ENCODE peak calls at places on chromosomes 16 and 17, in eight cellular contexts. J is brain microvascular endothelial cell; Q is iPS-NIHi11; D is stimulated activated CD8-positive, alpha-beta memory T cell treated with anti-CD3 and anti-CD28 coated beads, Interleukin-4, amount 100 ng/mL, for 24 hours; C is putamen; O is heart right ventricle; S is stimulated activated CD4-positive, alpha-beta T cell treated with anti-CD3 and anti-CD28 coated beads, Interleukin-1b, Interleukin-23, amount 100 ng/mL, for 24 hours; K is amniotic stem cell. A is an unnamed sample.

GRCh38 chr16:11094838-11095565 is 150.6 kb downstream of the CLEC16A start:
- DNase-seq in J (no peak), Q (no peak), D (no peak), C (peak), O (no peak), S (no peak), K (no peak), A (no peak)

GRCh38 chr17:77049440-77049839 is 91.3 kb upstream of the SEC14L1 start:
- DNase-seq in J (no peak), Q (no peak), D (no peak), C (no peak), O (no peak), S (no peak), K (no peak), A (no peak)

GRCh38 chr17:2120550-2121335 is 65.8 kb downstream of the HIC1 start:
- DNase-seq in J (no peak), Q (no peak), D (no peak), C (no peak), O (no peak), S (no peak), K (peak), A (no peak)

GRCh38 chr16:46828943-46829342 is 2.0 kb downstream of the C16orf87 start:
- DNase-seq in J (no peak), Q (no peak), D (no peak), C (no peak), O (no peak), S (no peak), K (no peak), A (no peak)

GRCh38 chr17:11643851-11644250 is 45.6 kb downstream of the DNAH9 start:
- DNase-seq in J (no peak), Q (no peak), D (no peak), C (no peak), O (no peak), S (no peak), K (no peak), A (no peak)

GRCh38 chr17:69473801-69474170 is 59.3 kb downstream of the MAP2K6 start:
- DNase-seq in J (no peak), Q (no peak), D (no peak), C (no peak), O (no peak), S (no peak), K (no peak), A (no peak)

GRCh38 chr17:74198694-74199093 is 4.8 kb upstream of the RPL38 start:
- DNase-seq in J (no peak), Q (no peak), D (no peak), C (no peak), O (no peak), S (no peak), K (no peak), A (no peak)

GRCh38 chr16:30078744-30079143 is 3.0 kb downstream of the PPP4C start:
- DNase-seq in J (no peak), Q (no peak), D (no peak), C (no peak), O (no peak), S (no peak), K (no peak), A (no peak)

GRCh38 chr17:82913304-82914043 is 73.7 kb upstream of the ZNF750 start:
- DNase-seq in J (no peak), Q (peak), D (no peak), C (no peak), O (no peak), S (no peak), K (no peak), A (no peak)

GRCh38 chr17:46964315-46965265 is 14.5 kb downstream of the RPRML start:
- DNase-seq in J (peak), Q (peak), D (no peak), C (no peak), O (no peak), S (no peak), K (no peak), A (no peak)

GRCh38 chr16:4386452-4386813 is 14.8 kb downstream of the VASN start:
- DNase-seq in J (no peak), Q (no peak), D (no peak), C (no peak), O (no peak), S (no peak), K (no peak), A (no peak)

GRCh38 chr16:57736419-57737281 is 1.1 kb downstream of the KATNB1 start:
- DNase-seq in J (peak), Q (peak), D (peak), C (peak), O (no peak), S (no peak), K (no peak), A (peak)

GRCh38 chr17:48483471-48484131 is 47.2 kb downstream of the HOXB1 start:
- DNase-seq in J (peak), Q (no peak), D (no peak), C (no peak), O (no peak), S (no peak), K (peak), A (no peak)

GRCh38 chr16:68642436-68643064 is 2.6 kb upstream of the CDH3 start:
- DNase-seq in J (peak), Q (peak), D (no peak), C (no peak), O (no peak), S (no peak), K (no peak), A (peak)

GRCh38 chr16:73058221-73058615 is 10.3 kb upstream of the ZFHX3 start:
- DNase-seq in J (no peak), Q (no peak), D (no peak), C (no peak), O (no peak), S (no peak), K (no peak), A (no peak)

GRCh38 chr16:84334058-84334457 is 34.3 kb upstream of the ATP2C2 start:
- DNase-seq in J (no peak), Q (no peak), D (no peak), C (no peak), O (no peak), S (no peak), K (no peak), A (no peak)

GRCh38 chr16:15855704-15856003 is 1.2 kb downstream of the MYH11 start:
- DNase-seq in J (no peak), Q (no peak), D (no peak), C (no peak), O (no peak), S (no peak), K (no peak), A (no peak)

GRCh38 chr17:80491478-80492342 is 15.3 kb upstream of the NPTX1 start:
- DNase-seq in J (no peak), Q (peak), D (no peak), C (no peak), O (no peak), S (no peak), K (no peak), A (no peak)

GRCh38 chr17:28112199-28112995 is 69.9 kb downstream of the NLK start:
- DNase-seq in J (peak), Q (no peak), D (no peak), C (no peak), O (no peak), S (no peak), K (no peak), A (peak)